ENCODE peak calls at places on chromosomes 4 and X, in ten cellular contexts. F is ovary, Z is sigmoid colon, P is heart left ventricle, N is suprapubic skin, W is right lobe of liver, X is transverse colon, I is stomach, U is tibial nerve, Y is breast epithelium. S is an unnamed sample.

GRCh38 chrX:101999644-102000539 is 68.1 kb upstream of the ZMAT1 start:
- DNase-seq in F (no peak), Z (no peak), P (no peak), N (no peak), W (no peak), X (no peak), I (no peak), U (no peak), Y (no peak), S (no peak)

GRCh38 chr4:150799207-150799606 is 215.9 kb downstream of the LRBA start:
- DNase-seq in F (no peak), Z (no peak), P (no peak), N (no peak), W (no peak), X (no peak), I (no peak), U (no peak), Y (no peak), S (no peak)

GRCh38 chr4:41815478-41815877 is 67.0 kb upstream of the PHOX2B start:
- DNase-seq in F (no peak), Z (no peak), P (no peak), N (no peak), W (no peak), X (no peak), I (no peak), U (no peak), Y (no peak), S (no peak)

GRCh38 chr4:121784975-121785374 is 16.1 kb upstream of the EXOSC9 start:
- DNase-seq in F (no peak), Z (peak; percentile 67), P (no peak), N (no peak), W (no peak), X (no peak), I (no peak), U (no peak), Y (peak; percentile 78), S (no peak)

GRCh38 chr4:91198951-91199350 is 1071.8 kb downstream of the CCSER1 start:
- DNase-seq in F (no peak), Z (no peak), P (no peak), N (no peak), W (no peak), X (no peak), I (no peak), U (no peak), Y (no peak), S (no peak)

GRCh38 chrX:113157496-113157895 is 316.9 kb upstream of the AMOT start:
- DNase-seq in F (no peak), Z (no peak), P (no peak), N (no peak), W (no peak), X (no peak), I (no peak), U (no peak), Y (no peak), S (no peak)

GRCh38 chr4:158996669-158997074 is 106.2 kb upstream of the RAPGEF2 start:
- DNase-seq in F (no peak), Z (no peak), P (no peak), N (no peak), W (no peak), X (no peak), I (no peak), U (no peak), Y (no peak), S (no peak)

GRCh38 chr4:32569844-32570243 is 1849.7 kb downstream of the PCDH7 start:
- DNase-seq in F (no peak), Z (no peak), P (no peak), N (no peak), W (no peak), X (no peak), I (no peak), U (no peak), Y (no peak), S (no peak)

GRCh38 chr4:162461952-162462351 is 298.2 kb upstream of the FSTL5 start:
- DNase-seq in F (no peak), Z (no peak), P (no peak), N (no peak), W (no peak), X (no peak), I (no peak), U (no peak), Y (no peak), S (no peak)

GRCh38 chr4:186669735-186670134 is 53.9 kb downstream of the FAT1 start:
- DNase-seq in F (no peak), Z (no peak), P (no peak), N (no peak), W (no peak), X (no peak), I (no peak), U (no peak), Y (no peak), S (no peak)
- H3K27me3 ChIP-seq in F (no peaks in the 10 kb centered on the region), Z (no peaks in the 10 kb centered on the region), P (no peaks in the 10 kb centered on the region), N (no peaks in the 10 kb centered on the region), W (no peaks in the 10 kb centered on the region), X (no peaks in the 10 kb centered on the region), I (no peaks in the 10 kb centered on the region), U (no peaks in the 10 kb centered on the region), Y (no peaks in the 10 kb centered on the region), S (no peaks in the 10 kb centered on the region)

GRCh38 chrX:66017659-66018170 is 22.2 kb downstream of the VSIG4 start:
- DNase-seq in F (no peak), Z (no peak), P (no peak), N (no peak), W (no peak), X (no peak), I (no peak), U (no peak), Y (no peak), S (no peak)

GRCh38 chrX:66015152-66015827 is 24.6 kb downstream of the VSIG4 start:
- DNase-seq in F (no peak), Z (no peak), P (no peak), N (no peak), W (no peak), X (peak; percentile 17), I (no peak), U (no peak), Y (no peak), S (no peak)

GRCh38 chrX:66015906-66016689 is 23.8 kb downstream of the VSIG4 start:
- DNase-seq in F (no peak), Z (no peak), P (no peak), N (no peak), W (no peak), X (no peak), I (no peak), U (no peak), Y (no peak), S (no peak)

GRCh38 chrX:66018585-66019309 is 21.1 kb downstream of the VSIG4 start:
- DNase-seq in F (no peak), Z (no peak), P (no peak), N (no peak), W (no peak), X (no peak), I (no peak), U (no peak), Y (no peak), S (no peak)

DNA sequence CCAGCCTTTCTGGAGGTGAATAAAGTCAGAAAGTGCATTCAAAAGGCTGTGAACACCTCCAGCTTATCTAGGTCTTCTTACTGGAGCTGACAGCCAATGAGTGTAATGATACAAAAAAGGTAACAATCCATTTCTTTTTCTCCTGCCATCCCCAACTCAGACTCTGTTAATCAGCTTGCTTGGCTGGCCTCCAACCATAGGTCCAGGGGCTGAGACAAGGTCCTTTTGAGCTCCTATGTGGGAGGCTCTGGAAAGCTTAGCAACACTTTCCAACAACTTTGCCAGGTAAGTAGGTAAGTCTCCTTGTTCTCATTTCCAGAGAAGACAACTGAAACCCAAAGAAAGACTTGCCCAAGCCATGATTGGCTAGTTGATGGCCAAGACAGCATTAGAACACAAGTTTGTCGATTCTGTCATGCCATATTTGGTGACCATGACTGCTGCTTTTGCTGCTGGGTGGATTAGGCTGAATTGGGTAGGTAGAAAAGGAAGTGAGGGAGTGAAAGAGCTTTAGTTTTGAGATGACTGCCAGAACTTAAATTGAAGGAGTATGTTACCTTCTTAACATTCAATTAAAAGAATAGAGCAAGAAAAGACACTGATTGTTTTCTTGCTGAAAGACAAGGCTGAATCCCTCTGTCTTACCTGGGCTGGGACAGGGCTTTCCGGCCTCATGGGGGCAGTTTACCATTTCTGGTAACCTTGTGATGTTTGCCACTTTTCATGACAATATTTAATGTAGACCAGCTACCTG is 22.8 kb downstream of the VSIG4 start:
- DNase-seq in F (no peak), Z (no peak), P (no peak), N (no peak), W (no peak), X (no peak), I (no peak), U (no peak), Y (no peak), S (no peak)
- TF ChIP-seq POLR2A in F (no peak), Z (no peak), P (no peak), N (no peak), W (no peak), X (no peak), I (no peak), U (no peak), Y (no peak), S (no peak)

GRCh38 chr4:85756938-85757337 is 282.0 kb downstream of the ARHGAP24 start:
- DNase-seq in F (no peak), Z (no peak), P (no peak), N (no peak), W (no peak), X (no peak), I (no peak), U (no peak), Y (no peak), S (no peak)
- TF ChIP-seq CTCF in F (no peak), Z (peak; percentile 17), P (peak; percentile 54), N (no peak), W (peak; percentile 47), X (peak; percentile 20), I (peak; percentile 18), U (no peak), Y (no peak), S (peak; percentile 27)

GRCh38 chrX:87582453-87582852 is 64.9 kb downstream of the KLHL4 start:
- DNase-seq in F (no peak), Z (no peak), P (no peak), N (no peak), W (no peak), X (no peak), I (no peak), U (no peak), Y (no peak), S (no peak)

GRCh38 chrX:87578978-87579377 is 61.4 kb downstream of the KLHL4 start:
- DNase-seq in F (no peak), Z (no peak), P (no peak), N (no peak), W (no peak), X (no peak), I (no peak), U (no peak), Y (no peak), S (no peak)

GRCh38 chrX:87583679-87584078 is 66.1 kb downstream of the KLHL4 start:
- DNase-seq in F (no peak), Z (no peak), P (no peak), N (no peak), W (peak; percentile 36), X (no peak), I (peak; percentile 32), U (no peak), Y (no peak), S (no peak)

DNA sequence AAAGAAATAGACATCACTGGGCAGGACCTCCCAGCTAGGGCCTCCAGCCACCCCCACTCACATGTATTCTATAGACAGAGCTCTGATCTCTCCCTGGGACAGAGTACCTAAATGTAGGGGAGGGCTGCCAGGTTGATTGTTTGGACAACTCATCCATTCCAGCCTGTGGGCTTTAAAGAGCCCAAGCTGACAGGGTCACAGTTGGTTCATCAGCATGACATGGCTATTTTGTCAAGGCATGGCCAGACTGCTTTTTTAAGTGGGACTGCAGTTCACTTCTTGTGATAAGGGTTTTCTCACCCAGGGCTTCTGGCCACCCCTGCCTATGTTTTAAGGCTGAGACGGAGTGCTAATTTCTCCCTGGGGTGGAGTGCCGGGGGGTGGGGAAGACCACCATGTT is 63.3 kb downstream of the KLHL4 start:
- DNase-seq in F (no peak), Z (no peak), P (no peak), N (no peak), W (no peak), X (no peak), I (no peak), U (no peak), Y (no peak), S (no peak)
- H3K27me3 ChIP-seq in F (no peaks in the 10 kb centered on the region), Z (no peaks in the 10 kb centered on the region), P (no peaks in the 10 kb centered on the region), N (no peaks in the 10 kb centered on the region), W (peaks cover 28% of the 10 kb centered on the region), X (no peaks in the 10 kb centered on the region), I (no peaks in the 10 kb centered on the region), U (no peaks in the 10 kb centered on the region), Y (no peaks in the 10 kb centered on the region), S (no peaks in the 10 kb centered on the region)